ENCODE peak calls at places on chromosome 7, in five cellular contexts. Z, S, R, C and E are unnamed samples.

GRCh38 chr7:30896783-30897617 is 14.7 kb upstream of the AQP1 start:
- DNase-seq in Z (no peak), S (no peak), R (no peak), C (no peak), E (no peak)

GRCh38 chr7:135673360-135673706 is 11.0 kb downstream of the STMP1 start:
- DNase-seq in Z (no peak), S (no peak), R (no peak), C (no peak), E (no peak)

GRCh38 chr7:120550494-120551048 is 277.6 kb downstream of the KCND2 start:
- DNase-seq in Z (peak; percentile 8), S (no peak), R (no peak), C (no peak), E (no peak)

GRCh38 chr7:1785839-1786238 is 115.8 kb downstream of the ELFN1 start:
- DNase-seq in Z (no peak), S (no peak), R (no peak), C (no peak), E (no peak)

GRCh38 chr7:40915061-40915460 is 780.3 kb downstream of the SUGCT start:
- DNase-seq in Z (no peak), S (peak; percentile 31), R (no peak), C (no peak), E (no peak)

GRCh38 chr7:94409561-94409960 is 14.9 kb downstream of the COL1A2 start:
- DNase-seq in Z (no peak), S (no peak), R (no peak), C (no peak), E (no peak)

GRCh38 chr7:79453558-79454324 is at the start of gene MAGI2:
- DNase-seq in Z (peak; percentile 17), S (peak; percentile 89), R (peak; percentile 78), C (no peak), E (peak; percentile 66)

GRCh38 chr7:1558181-1558811 is 2.3 kb upstream of the TMEM184A start:
- DNase-seq in Z (no peak), S (peak; percentile 56), R (no peak), C (no peak), E (no peak)

GRCh38 chr7:2508327-2509231 is 11.0 kb upstream of the LFNG start:
- DNase-seq in Z (peak; percentile 68), S (no peak), R (peak; percentile 48), C (no peak), E (no peak)

GRCh38 chr7:66211429-66211828 is 6.3 kb downstream of the TPST1 start:
- DNase-seq in Z (no peak), S (no peak), R (no peak), C (no peak), E (no peak)

GRCh38 chr7:156947120-156947843 is 2.2 kb upstream of the NOM1 start:
- DNase-seq in Z (no peak), S (no peak), R (no peak), C (no peak), E (no peak)

GRCh38 chr7:91302794-91303193 is 38.6 kb downstream of the FZD1 start:
- DNase-seq in Z (no peak), S (no peak), R (peak; percentile 28), C (no peak), E (no peak)

GRCh38 chr7:17781491-17782215 is 158.6 kb downstream of the SNX13 start:
- DNase-seq in Z (peak; percentile 61), S (no peak), R (no peak), C (no peak), E (no peak)

GRCh38 chr7:55164527-55164926 is 145.7 kb downstream of the EGFR start:
- DNase-seq in Z (no peak), S (no peak), R (no peak), C (no peak), E (no peak)

GRCh38 chr7:157708896-157709295 is 372.1 kb downstream of the DNAJB6 start:
- DNase-seq in Z (no peak), S (no peak), R (no peak), C (no peak), E (no peak)

DNA sequence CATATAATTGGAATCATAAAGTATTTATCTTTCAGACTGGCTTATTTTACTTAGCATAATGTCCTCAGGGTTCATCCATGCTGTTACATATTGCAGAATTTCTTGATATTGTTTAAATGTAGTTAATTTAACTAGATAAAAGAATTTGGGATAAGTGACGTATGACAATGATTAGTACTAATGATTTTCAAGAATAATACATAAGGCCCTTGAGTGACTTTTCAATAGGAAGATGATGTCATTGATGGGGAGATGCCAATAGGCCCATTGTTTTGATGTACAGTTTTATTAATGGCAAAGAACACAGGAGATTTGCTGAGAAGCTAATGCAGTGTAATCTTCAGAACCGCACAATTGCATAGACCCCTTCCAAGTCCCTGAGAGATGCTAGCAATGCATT is 537.4 kb upstream of the PHF14 start:
- DNase-seq in Z (no peak), S (no peak), R (no peak), C (no peak), E (no peak)
- H2AFZ ChIP-seq in Z (no peak overlapping the region), S (no peak overlapping the region), R (no peak overlapping the region), C (no peak overlapping the region), E (no peak overlapping the region)

GRCh38 chr7:68587599-68587998 is 1010.7 kb upstream of the AUTS2 start:
- DNase-seq in Z (no peak), S (no peak), R (no peak), C (no peak), E (no peak)
- H3K4me2 ChIP-seq in Z (no peak overlapping the region), S (no peak overlapping the region), R (no peak overlapping the region), C (no peak overlapping the region), E (no peak overlapping the region)

GRCh38 chr7:149670288-149670687 is 103.1 kb downstream of the ZNF467 start:
- DNase-seq in Z (no peak), S (peak; percentile 38), R (no peak), C (no peak), E (no peak)
- H2AFZ ChIP-seq in Z (no peak overlapping the region), S (no peak overlapping the region), R (no peak overlapping the region), C (no peak overlapping the region), E (no peak overlapping the region)

DNA sequence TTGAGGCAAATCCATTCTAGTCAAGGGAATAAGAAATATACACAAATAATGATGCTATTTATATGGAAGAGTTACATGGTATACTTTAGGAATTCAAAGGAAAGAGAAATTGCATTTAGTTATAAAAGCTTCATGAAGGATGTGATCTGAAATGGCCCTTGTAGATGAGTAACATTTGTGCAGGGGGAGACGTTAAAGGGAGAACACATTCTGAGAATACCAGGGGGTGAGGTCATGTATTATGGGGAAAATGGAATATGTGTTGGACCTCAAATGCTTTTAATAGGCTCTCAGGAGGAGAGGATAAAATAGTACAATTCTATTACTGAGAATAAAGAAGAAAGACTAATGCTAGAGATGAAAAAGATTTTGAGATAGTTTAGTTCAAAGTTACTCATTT is 122.5 kb upstream of the NOBOX start:
- DNase-seq in Z (no peak), S (no peak), R (no peak), C (no peak), E (no peak)
- H3K4me2 ChIP-seq in Z (no peak overlapping the region), S (no peak overlapping the region), R (no peak overlapping the region), C (no peak overlapping the region), E (no peak overlapping the region)

GRCh38 chr7:101391991-101392390 is 29.3 kb downstream of the COL26A1 start:
- DNase-seq in Z (no peak), S (no peak), R (no peak), C (no peak), E (no peak)

GRCh38 chr7:101395376-101395775 is 32.7 kb downstream of the COL26A1 start:
- DNase-seq in Z (no peak), S (no peak), R (no peak), C (no peak), E (no peak)

GRCh38 chr7:101386558-101387199 is 24.0 kb downstream of the COL26A1 start:
- DNase-seq in Z (no peak), S (peak; percentile 40), R (peak; percentile 82), C (no peak), E (peak; percentile 62)

GRCh38 chr7:101393865-101394264 is 31.2 kb downstream of the COL26A1 start:
- DNase-seq in Z (no peak), S (no peak), R (no peak), C (no peak), E (no peak)

DNA sequence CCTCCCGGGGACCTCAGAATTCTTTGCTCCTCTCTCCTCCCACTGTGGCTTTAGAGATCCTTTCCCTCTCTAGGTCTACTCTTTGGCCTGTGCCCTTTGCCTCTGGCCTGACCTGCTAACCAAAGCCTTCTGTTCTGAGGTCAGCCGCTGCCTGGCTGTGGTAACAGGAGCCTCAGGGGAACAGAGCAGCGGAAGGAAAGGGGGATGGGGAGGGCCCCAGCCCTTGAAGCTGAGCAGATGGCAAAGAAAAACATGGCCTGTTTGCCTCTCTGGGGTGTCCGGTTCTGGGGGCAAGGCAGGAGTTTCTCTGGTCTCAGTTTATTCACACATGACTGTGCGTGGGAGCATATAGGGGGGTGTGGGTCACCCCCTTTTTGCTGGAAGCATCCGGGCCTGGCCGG is 28.2 kb downstream of the COL26A1 start:
- DNase-seq in Z (no peak), S (peak; percentile 37), R (peak; percentile 88), C (no peak), E (peak; percentile 69)
- H2AFZ ChIP-seq in Z (no peak overlapping the region), S (no peak overlapping the region), R (no peak overlapping the region), C (no peak overlapping the region), E (no peak overlapping the region)

GRCh38 chr7:45594780-45595535 is 20.8 kb downstream of the ADCY1 start:
- DNase-seq in Z (no peak), S (no peak), R (no peak), C (no peak), E (peak; percentile 14)
- H3K4me2 ChIP-seq in Z (no peak overlapping the region), S (no peak overlapping the region), R (no peak overlapping the region), C (no peak overlapping the region), E (no peak overlapping the region)

DNA sequence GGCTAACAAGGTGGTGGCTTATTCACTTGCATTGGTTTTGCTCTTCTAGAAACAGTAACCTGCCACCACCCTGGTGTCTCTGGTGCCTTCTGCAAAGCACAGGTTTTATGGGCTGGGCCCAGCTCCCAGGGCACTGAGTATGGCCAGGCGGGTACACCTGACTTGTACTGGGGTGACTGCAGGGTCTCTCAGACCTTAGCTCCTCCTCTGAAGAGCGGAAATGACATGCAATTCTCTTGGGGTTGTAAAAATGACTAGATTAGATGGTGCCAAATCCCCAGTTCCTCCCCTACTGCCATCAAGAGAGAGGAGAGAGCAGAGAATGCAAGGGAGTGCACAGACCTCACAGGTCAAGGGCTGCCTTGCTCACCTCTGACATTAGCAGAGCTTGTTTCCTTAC is 14.7 kb downstream of the ESYT2 start:
- DNase-seq in Z (no peak), S (no peak), R (no peak), C (no peak), E (no peak)
- H2AFZ ChIP-seq in Z (no peak overlapping the region), S (no peak overlapping the region), R (no peak overlapping the region), C (no peak overlapping the region), E (no peak overlapping the region)

GRCh38 chr7:139738101-139738489 is 39.7 kb downstream of the HIPK2 start:
- DNase-seq in Z (no peak), S (peak; percentile 33), R (no peak), C (no peak), E (no peak)

GRCh38 chr7:139735466-139735865 is 42.3 kb downstream of the HIPK2 start:
- DNase-seq in Z (no peak), S (no peak), R (no peak), C (no peak), E (no peak)

GRCh38 chr7:139735912-139736595 is 41.7 kb downstream of the HIPK2 start:
- DNase-seq in Z (no peak), S (no peak), R (no peak), C (no peak), E (no peak)

GRCh38 chr7:139738772-139739171 is 39.0 kb downstream of the HIPK2 start:
- DNase-seq in Z (no peak), S (no peak), R (no peak), C (no peak), E (no peak)

GRCh38 chr7:139737221-139738100 is 40.3 kb downstream of the HIPK2 start:
- DNase-seq in Z (no peak), S (no peak), R (no peak), C (no peak), E (no peak)
- H3K4me2 ChIP-seq in Z (no peak overlapping the region), S (peak overlapping the region; percentile 15), R (no peak overlapping the region), C (no peak overlapping the region), E (no peak overlapping the region)

GRCh38 chr7:49773939-49774458 is 561 bp downstream of the VWC2 start:
- DNase-seq in Z (no peak), S (peak; percentile 14), R (peak; percentile 50), C (no peak), E (peak; percentile 50)
- H2AFZ ChIP-seq in Z (no peak overlapping the region), S (no peak overlapping the region), R (peak overlapping the region; percentile 94), C (no peak overlapping the region), E (no peak overlapping the region)